ENCODE peak calls at places on chromosome 2, in eight cellular contexts. One of them, this sample, is unnamed.

GRCh38 chr2:23545391-23545790 is 160.4 kb downstream of the KLHL29 start:
- DNase-seq in right cardiac atrium: peak
- DNase-seq in naive thymus-derived CD4-positive, alpha-beta T cell: no peak
- DNase-seq in AG10803: peak
- DNase-seq in amygdala: no peak
- DNase-seq in T-cell: no peak
- DNase-seq in endothelial cell: no peak
- DNase-seq in KG1: no peak
- DNase-seq in this sample: no peak

GRCh38 chr2:207258191-207258991 is 92.6 kb upstream of the KLF7 start:
- DNase-seq in AG10803: peak
- DNase-seq in endothelial cell: no peak
- DNase-seq in amygdala: no peak
- DNase-seq in KG1: no peak
- DNase-seq in right cardiac atrium: peak
- DNase-seq in T-cell: no peak
- DNase-seq in naive thymus-derived CD4-positive, alpha-beta T cell: no peak
- DNase-seq in this sample: no peak

GRCh38 chr2:84647267-84647666 is 131.0 kb downstream of the DNAH6 start:
- DNase-seq in naive thymus-derived CD4-positive, alpha-beta T cell: no peak
- DNase-seq in KG1: no peak
- DNase-seq in endothelial cell: no peak
- DNase-seq in AG10803: no peak
- DNase-seq in amygdala: no peak
- DNase-seq in T-cell: no peak
- DNase-seq in right cardiac atrium: no peak
- DNase-seq in this sample: no peak

GRCh38 chr2:112345030-112346027 is 69.9 kb downstream of the ZC3H6 start:
- DNase-seq in amygdala: no peak
- DNase-seq in endothelial cell: no peak
- DNase-seq in naive thymus-derived CD4-positive, alpha-beta T cell: no peak
- DNase-seq in KG1: no peak
- DNase-seq in right cardiac atrium: no peak
- DNase-seq in T-cell: no peak
- DNase-seq in AG10803: no peak
- DNase-seq in this sample: no peak

GRCh38 chr2:28411956-28412609 is 19.4 kb downstream of the FOSL2 start:
- DNase-seq in right cardiac atrium: no peak
- DNase-seq in amygdala: no peak
- DNase-seq in T-cell: no peak
- DNase-seq in naive thymus-derived CD4-positive, alpha-beta T cell: no peak
- DNase-seq in KG1: no peak
- DNase-seq in endothelial cell: no peak
- DNase-seq in AG10803: no peak
- DNase-seq in this sample: no peak

GRCh38 chr2:102664439-102665042 is 45.2 kb downstream of the SLC9A2 start:
- DNase-seq in endothelial cell: no peak
- DNase-seq in KG1: no peak
- DNase-seq in T-cell: no peak
- DNase-seq in amygdala: peak
- DNase-seq in naive thymus-derived CD4-positive, alpha-beta T cell: peak
- DNase-seq in right cardiac atrium: no peak
- DNase-seq in AG10803: peak
- DNase-seq in this sample: no peak

GRCh38 chr2:229416116-229416694 is 145.1 kb upstream of the PID1 start:
- DNase-seq in T-cell: no peak
- DNase-seq in amygdala: peak
- DNase-seq in AG10803: peak
- DNase-seq in KG1: peak
- DNase-seq in endothelial cell: no peak
- DNase-seq in naive thymus-derived CD4-positive, alpha-beta T cell: no peak
- DNase-seq in right cardiac atrium: peak
- DNase-seq in this sample: no peak

GRCh38 chr2:23380562-23381065 is 4.4 kb upstream of the KLHL29 start:
- DNase-seq in T-cell: no peak
- DNase-seq in endothelial cell: no peak
- DNase-seq in KG1: no peak
- DNase-seq in AG10803: no peak
- DNase-seq in right cardiac atrium: peak
- DNase-seq in amygdala: no peak
- DNase-seq in naive thymus-derived CD4-positive, alpha-beta T cell: peak
- DNase-seq in this sample: peak

GRCh38 chr2:122417114-122417513 is 661.7 kb downstream of the TSN start:
- DNase-seq in T-cell: no peak
- DNase-seq in amygdala: no peak
- DNase-seq in right cardiac atrium: peak
- DNase-seq in KG1: no peak
- DNase-seq in AG10803: no peak
- DNase-seq in endothelial cell: no peak
- DNase-seq in naive thymus-derived CD4-positive, alpha-beta T cell: no peak
- DNase-seq in this sample: no peak

GRCh38 chr2:109660046-109660860 is 46.1 kb downstream of the SOWAHC start:
- DNase-seq in amygdala: no peak
- DNase-seq in right cardiac atrium: no peak
- DNase-seq in KG1: no peak
- DNase-seq in naive thymus-derived CD4-positive, alpha-beta T cell: no peak
- DNase-seq in AG10803: no peak
- DNase-seq in T-cell: no peak
- DNase-seq in endothelial cell: no peak
- DNase-seq in this sample: no peak

GRCh38 chr2:160666677-160667061 is 173.1 kb upstream of the RBMS1 start:
- DNase-seq in right cardiac atrium: no peak
- DNase-seq in naive thymus-derived CD4-positive, alpha-beta T cell: no peak
- DNase-seq in endothelial cell: no peak
- DNase-seq in AG10803: peak
- DNase-seq in amygdala: no peak
- DNase-seq in T-cell: no peak
- DNase-seq in KG1: no peak
- DNase-seq in this sample: no peak

GRCh38 chr2:17827306-17827705 is 11.0 kb downstream of the MSGN1 start:
- DNase-seq in amygdala: no peak
- DNase-seq in endothelial cell: no peak
- DNase-seq in right cardiac atrium: no peak
- DNase-seq in AG10803: no peak
- DNase-seq in KG1: no peak
- DNase-seq in T-cell: no peak
- DNase-seq in naive thymus-derived CD4-positive, alpha-beta T cell: no peak
- DNase-seq in this sample: no peak

GRCh38 chr2:240800241-240800640 is 19.8 kb downstream of the KIF1A start:
- DNase-seq in right cardiac atrium: peak
- DNase-seq in naive thymus-derived CD4-positive, alpha-beta T cell: no peak
- DNase-seq in AG10803: peak
- DNase-seq in amygdala: peak
- DNase-seq in T-cell: no peak
- DNase-seq in endothelial cell: no peak
- DNase-seq in KG1: no peak
- DNase-seq in this sample: no peak

GRCh38 chr2:224331698-224332097 is 70.2 kb downstream of the FAM124B start:
- DNase-seq in AG10803: no peak
- DNase-seq in naive thymus-derived CD4-positive, alpha-beta T cell: no peak
- DNase-seq in KG1: no peak
- DNase-seq in right cardiac atrium: no peak
- DNase-seq in amygdala: no peak
- DNase-seq in T-cell: no peak
- DNase-seq in endothelial cell: no peak
- DNase-seq in this sample: no peak

GRCh38 chr2:203685081-203685621 is 21.3 kb upstream of the CD28 start:
- DNase-seq in KG1: no peak
- DNase-seq in endothelial cell: no peak
- DNase-seq in naive thymus-derived CD4-positive, alpha-beta T cell: no peak
- DNase-seq in right cardiac atrium: peak
- DNase-seq in AG10803: peak
- DNase-seq in T-cell: no peak
- DNase-seq in amygdala: no peak
- DNase-seq in this sample: no peak

GRCh38 chr2:37583402-37583801 is 88.0 kb downstream of the CDC42EP3 start:
- DNase-seq in right cardiac atrium: no peak
- DNase-seq in endothelial cell: no peak
- DNase-seq in KG1: no peak
- DNase-seq in AG10803: peak
- DNase-seq in T-cell: no peak
- DNase-seq in amygdala: no peak
- DNase-seq in naive thymus-derived CD4-positive, alpha-beta T cell: no peak
- DNase-seq in this sample: no peak

GRCh38 chr2:19009510-19009909 is 348.9 kb downstream of the OSR1 start:
- DNase-seq in KG1: no peak
- DNase-seq in naive thymus-derived CD4-positive, alpha-beta T cell: no peak
- DNase-seq in endothelial cell: no peak
- DNase-seq in amygdala: no peak
- DNase-seq in right cardiac atrium: no peak
- DNase-seq in T-cell: no peak
- DNase-seq in AG10803: no peak
- DNase-seq in this sample: no peak

GRCh38 chr2:145091011-145091744 is 571.3 kb upstream of the ZEB2 start:
- DNase-seq in right cardiac atrium: no peak
- DNase-seq in T-cell: no peak
- DNase-seq in KG1: no peak
- DNase-seq in endothelial cell: no peak
- DNase-seq in AG10803: peak
- DNase-seq in amygdala: no peak
- DNase-seq in naive thymus-derived CD4-positive, alpha-beta T cell: no peak
- DNase-seq in this sample: no peak

GRCh38 chr2:109647636-109648035 is 33.5 kb downstream of the SOWAHC start:
- DNase-seq in KG1: no peak
- DNase-seq in right cardiac atrium: no peak
- DNase-seq in T-cell: no peak
- DNase-seq in endothelial cell: no peak
- DNase-seq in AG10803: peak
- DNase-seq in naive thymus-derived CD4-positive, alpha-beta T cell: no peak
- DNase-seq in amygdala: no peak
- DNase-seq in this sample: no peak

GRCh38 chr2:211216221-211216620 is 659.8 kb downstream of the CPS1 start:
- DNase-seq in T-cell: no peak
- DNase-seq in KG1: no peak
- DNase-seq in right cardiac atrium: no peak
- DNase-seq in amygdala: no peak
- DNase-seq in naive thymus-derived CD4-positive, alpha-beta T cell: no peak
- DNase-seq in AG10803: no peak
- DNase-seq in endothelial cell: no peak
- DNase-seq in this sample: no peak

GRCh38 chr2:216545359-216545758 is 46.7 kb downstream of the RPL37A start:
- DNase-seq in T-cell: no peak
- DNase-seq in amygdala: no peak
- DNase-seq in right cardiac atrium: no peak
- DNase-seq in naive thymus-derived CD4-positive, alpha-beta T cell: no peak
- DNase-seq in KG1: no peak
- DNase-seq in AG10803: peak
- DNase-seq in endothelial cell: no peak
- DNase-seq in this sample: no peak

GRCh38 chr2:105521616-105522015 is 122.8 kb upstream of the FHL2 start:
- DNase-seq in amygdala: no peak
- DNase-seq in naive thymus-derived CD4-positive, alpha-beta T cell: no peak
- DNase-seq in right cardiac atrium: no peak
- DNase-seq in endothelial cell: no peak
- DNase-seq in AG10803: no peak
- DNase-seq in T-cell: no peak
- DNase-seq in KG1: no peak
- DNase-seq in this sample: peak

GRCh38 chr2:47299555-47299954 is 103.4 kb upstream of the MSH2 start:
- DNase-seq in naive thymus-derived CD4-positive, alpha-beta T cell: no peak
- DNase-seq in endothelial cell: no peak
- DNase-seq in AG10803: peak
- DNase-seq in right cardiac atrium: no peak
- DNase-seq in amygdala: no peak
- DNase-seq in KG1: no peak
- DNase-seq in T-cell: no peak
- DNase-seq in this sample: no peak

GRCh38 chr2:173271825-173272224 is 82.8 kb upstream of the CDCA7 start:
- DNase-seq in AG10803: no peak
- DNase-seq in KG1: no peak
- DNase-seq in T-cell: no peak
- DNase-seq in endothelial cell: no peak
- DNase-seq in right cardiac atrium: no peak
- DNase-seq in naive thymus-derived CD4-positive, alpha-beta T cell: no peak
- DNase-seq in amygdala: no peak
- DNase-seq in this sample: no peak

GRCh38 chr2:62333961-62334360 is 138.0 kb downstream of the B3GNT2 start:
- DNase-seq in endothelial cell: no peak
- DNase-seq in T-cell: no peak
- DNase-seq in amygdala: no peak
- DNase-seq in AG10803: no peak
- DNase-seq in right cardiac atrium: no peak
- DNase-seq in KG1: no peak
- DNase-seq in naive thymus-derived CD4-positive, alpha-beta T cell: no peak
- DNase-seq in this sample: no peak

GRCh38 chr2:85708641-85709040 is 14.5 kb downstream of the GNLY start:
- DNase-seq in endothelial cell: no peak
- DNase-seq in naive thymus-derived CD4-positive, alpha-beta T cell: no peak
- DNase-seq in amygdala: no peak
- DNase-seq in right cardiac atrium: no peak
- DNase-seq in AG10803: no peak
- DNase-seq in T-cell: no peak
- DNase-seq in KG1: no peak
- DNase-seq in this sample: no peak

GRCh38 chr2:143125647-143126046 is 3.6 kb upstream of the ARHGAP15 start:
- DNase-seq in amygdala: no peak
- DNase-seq in right cardiac atrium: no peak
- DNase-seq in naive thymus-derived CD4-positive, alpha-beta T cell: no peak
- DNase-seq in endothelial cell: no peak
- DNase-seq in AG10803: no peak
- DNase-seq in KG1: no peak
- DNase-seq in T-cell: no peak
- DNase-seq in this sample: no peak